ENCODE peak calls at places on chromosomes 6 and 20, in six cellular contexts. T, L, A, F, U and Y are unnamed samples.

GRCh38 chr6:164926686-164927085 is 382.7 kb downstream of the C6orf118 start:
- DNase-seq in T (no peak), L (no peak), A (no peak), F (no peak), U (no peak), Y (no peak)

GRCh38 chr20:48260370-48260769 is 475.1 kb upstream of the SULF2 start:
- DNase-seq in T (no peak), L (peak; percentile 84), A (no peak), F (no peak), U (no peak), Y (no peak)

GRCh38 chr6:65289491-65289890 is 417.5 kb downstream of the EYS start:
- DNase-seq in T (no peak), L (no peak), A (no peak), F (no peak), U (no peak), Y (no peak)

GRCh38 chr20:43341541-43341940 is 116.2 kb upstream of the SRSF6 start:
- DNase-seq in T (no peak), L (no peak), A (no peak), F (no peak), U (no peak), Y (no peak)

GRCh38 chr6:111550195-111550594 is 55.5 kb downstream of the TRAF3IP2 start:
- DNase-seq in T (no peak), L (no peak), A (no peak), F (no peak), U (no peak), Y (no peak)

GRCh38 chr6:130896249-130896648 is 69.0 kb downstream of the SMLR1 start:
- DNase-seq in T (peak; percentile 36), L (no peak), A (no peak), F (no peak), U (no peak), Y (no peak)

GRCh38 chr6:43203029-43203717 is 21.2 kb downstream of the CUL9 start:
- DNase-seq in T (no peak), L (no peak), A (no peak), F (no peak), U (no peak), Y (no peak)

GRCh38 chr6:169963581-169964297 is 212.3 kb downstream of the ERMARD start:
- DNase-seq in T (no peak), L (peak; percentile 63), A (no peak), F (no peak), U (no peak), Y (peak; percentile 7)

GRCh38 chr6:150343434-150343833 is 25.4 kb upstream of the IYD start:
- DNase-seq in T (peak; percentile 24), L (peak; percentile 2), A (no peak), F (no peak), U (no peak), Y (no peak)

GRCh38 chr6:107695061-107695715 is 128.9 kb downstream of the SCML4 start:
- DNase-seq in T (peak; percentile 14), L (peak; percentile 9), A (no peak), F (no peak), U (no peak), Y (no peak)

GRCh38 chr6:51489133-51489532 is 598.3 kb downstream of the PKHD1 start:
- DNase-seq in T (no peak), L (no peak), A (no peak), F (no peak), U (no peak), Y (no peak)

GRCh38 chr20:19921349-19921793 is 95.8 kb upstream of the NAA20 start:
- DNase-seq in T (peak; percentile 87), L (no peak), A (no peak), F (no peak), U (no peak), Y (no peak)

DNA sequence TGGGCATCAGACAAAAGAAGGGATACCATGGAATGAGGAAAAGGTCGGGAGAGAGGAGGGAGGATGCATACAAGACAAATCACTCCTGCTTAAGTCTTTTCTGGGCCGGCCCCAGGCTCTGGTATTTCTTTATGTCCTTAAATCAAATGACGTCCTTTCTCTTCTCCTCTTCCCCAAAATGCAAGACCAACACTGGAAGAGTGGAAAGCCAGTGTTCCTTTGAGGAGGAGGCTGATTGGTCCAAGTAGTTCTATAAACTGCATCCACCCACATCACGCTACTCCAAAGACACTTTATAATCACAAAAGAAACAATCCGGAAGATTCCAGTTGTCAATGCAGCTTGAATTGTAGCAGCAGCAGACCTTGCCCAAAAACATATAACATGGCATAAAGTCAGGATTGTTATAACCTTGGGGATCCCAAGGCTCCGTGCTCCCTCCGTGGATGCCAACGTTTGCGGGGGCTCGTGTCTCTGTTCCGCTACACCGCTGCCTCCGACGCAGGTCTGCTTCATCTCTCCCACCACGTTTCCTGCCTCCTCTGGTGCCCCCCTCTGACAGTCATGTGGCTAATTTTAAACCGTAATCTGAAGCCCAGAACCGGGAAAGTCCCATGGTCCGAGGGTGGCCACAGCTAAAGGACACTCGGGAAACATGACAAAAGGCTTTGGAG is 47.1 kb downstream of the MCUR1 start:
- DNase-seq in T (peak; percentile 60), L (peak; percentile 92), A (peak; percentile 13), F (peak; percentile 33), U (no peak), Y (no peak)
- TF ChIP-seq CTCF in T (peak; percentile 42), L (no peak), A (peak; percentile 55), F (no peak), U (no peak), Y (no peak)

GRCh38 chr6:117810269-117810668 is 96.8 kb upstream of the SLC35F1 start:
- DNase-seq in T (no peak), L (no peak), A (no peak), F (no peak), U (no peak), Y (no peak)
- TF ChIP-seq CTCF in T (no peak), L (no peak), A (no peak), F (no peak), U (no peak), Y (no peak)

DNA sequence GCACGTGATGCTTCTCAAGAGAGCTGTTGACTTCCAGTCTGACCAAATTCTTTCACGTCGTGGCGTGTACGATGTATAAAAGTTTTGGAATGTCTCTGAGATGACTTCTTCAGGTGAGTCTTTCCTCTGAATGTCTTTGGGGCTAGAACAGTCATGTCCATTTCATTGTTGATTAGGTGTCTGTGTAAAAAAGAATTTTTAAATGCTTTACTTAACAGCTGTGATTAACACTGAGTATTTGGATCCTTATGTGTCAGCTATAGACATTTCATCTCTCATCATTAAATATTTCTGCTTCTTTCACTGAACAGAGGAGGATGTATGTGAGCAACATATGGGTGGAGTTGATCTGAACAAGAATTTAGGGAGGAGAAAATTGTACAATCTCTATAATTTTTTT is 29.3 kb upstream of the KIF13A start:
- DNase-seq in T (no peak), L (no peak), A (no peak), F (no peak), U (no peak), Y (no peak)
- TF ChIP-seq CTCF in T (no peak), L (no peak), A (no peak), F (no peak), U (no peak), Y (no peak)

GRCh38 chr6:122399348-122400120 is at the start of gene HSF2:
- DNase-seq in T (peak; percentile 99), L (peak; percentile 99), A (peak; percentile 94), F (peak; percentile 97), U (peak; percentile 92), Y (peak; percentile 80)
- TF ChIP-seq CTCF in T (peak; percentile 41), L (no peak), A (peak; percentile 24), F (no peak), U (no peak), Y (no peak)